ENCODE peak calls at places on chromosomes 13 and 19, in ten cellular contexts. P, R, N, J, Y, H, Q, C, L and X are unnamed samples.

GRCh38 chr13:59623516-59623915 is 540.2 kb downstream of the DIAPH3 start:
- DNase-seq in P (no peak), R (no peak), N (no peak), J (no peak), Y (no peak), H (no peak), Q (no peak), C (no peak), L (no peak), X (no peak)

GRCh38 chr13:33326246-33326645 is 40.7 kb upstream of the STARD13 start:
- DNase-seq in P (no peak), R (no peak), N (no peak), J (no peak), Y (no peak), H (no peak), Q (no peak), C (no peak), L (no peak), X (no peak)

GRCh38 chr19:46737761-46738171 is 8.1 kb upstream of the FKRP start:
- DNase-seq in P (no peak), R (no peak), N (no peak), J (no peak), Y (no peak), H (no peak), Q (no peak), C (no peak), L (no peak), X (no peak)

GRCh38 chr19:49213791-49214190 is 56.2 kb downstream of the TRPM4 start:
- DNase-seq in P (no peak), R (no peak), N (no peak), J (no peak), Y (no peak), H (no peak), Q (no peak), C (no peak), L (peak; percentile 31), X (no peak)

GRCh38 chr19:43534811-43535761 is 2.1 kb downstream of the ZNF575 start:
- DNase-seq in P (no peak), R (no peak), N (no peak), J (peak; percentile 54), Y (no peak), H (peak; percentile 73), Q (no peak), C (no peak), L (peak; percentile 66), X (peak; percentile 27)

GRCh38 chr19:56076413-56076998 is 44.6 kb downstream of the ZNF787 start:
- DNase-seq in P (no peak), R (peak; percentile 32), N (no peak), J (peak; percentile 39), Y (no peak), H (peak; percentile 73), Q (peak; percentile 37), C (peak; percentile 27), L (peak; percentile 69), X (peak; percentile 56)

GRCh38 chr19:14112809-14113385 is 4.7 kb downstream of the PRKACA start:
- DNase-seq in P (no peak), R (no peak), N (no peak), J (no peak), Y (no peak), H (no peak), Q (no peak), C (no peak), L (peak; percentile 75), X (no peak)

GRCh38 chr13:25085125-25085742 is 10.7 kb upstream of the PABPC3 start:
- DNase-seq in P (peak; percentile 10), R (no peak), N (no peak), J (peak; percentile 17), Y (no peak), H (no peak), Q (peak; percentile 13), C (peak; percentile 2), L (peak; percentile 66), X (peak; percentile 47)

GRCh38 chr19:55674459-55674840 is 576 bp upstream of the EPN1 start:
- DNase-seq in P (no peak), R (no peak), N (no peak), J (no peak), Y (no peak), H (no peak), Q (no peak), C (no peak), L (no peak), X (no peak)

GRCh38 chr19:13834308-13834790 is 39.1 kb downstream of the ZSWIM4 start:
- DNase-seq in P (no peak), R (no peak), N (no peak), J (no peak), Y (no peak), H (no peak), Q (no peak), C (no peak), L (no peak), X (peak; percentile 82)

GRCh38 chr19:46081928-46082727 is 41.3 kb upstream of the IGFL4 start:
- DNase-seq in P (no peak), R (no peak), N (no peak), J (peak; percentile 26), Y (no peak), H (no peak), Q (peak; percentile 25), C (peak; percentile 52), L (no peak), X (peak; percentile 79)

GRCh38 chr19:13579388-13580060 is 73.2 kb upstream of the CACNA1A start:
- DNase-seq in P (no peak), R (no peak), N (no peak), J (no peak), Y (no peak), H (no peak), Q (peak; percentile 96), C (no peak), L (no peak), X (peak; percentile 3)

GRCh38 chr13:33015791-33016323 is 366 bp upstream of the KL start:
- DNase-seq in P (no peak), R (no peak), N (no peak), J (no peak), Y (no peak), H (no peak), Q (no peak), C (no peak), L (no peak), X (no peak)

GRCh38 chr13:74129500-74130144 is 4.6 kb downstream of the KLF12 start:
- DNase-seq in P (no peak), R (no peak), N (no peak), J (no peak), Y (no peak), H (peak; percentile 64), Q (no peak), C (no peak), L (no peak), X (no peak)

GRCh38 chr19:58559275-58560006 is 1.0 kb upstream of the UBE2M start:
- DNase-seq in P (no peak), R (peak; percentile 77), N (peak; percentile 42), J (peak; percentile 86), Y (no peak), H (peak; percentile 90), Q (peak; percentile 86), C (no peak), L (peak; percentile 95), X (peak; percentile 96)

GRCh38 chr19:48946789-48947542 is 7.7 kb upstream of the BAX start:
- DNase-seq in P (no peak), R (no peak), N (no peak), J (no peak), Y (no peak), H (no peak), Q (no peak), C (no peak), L (no peak), X (no peak)

GRCh38 chr13:72782717-72783116 is 784 bp downstream of the PIBF1 start:
- DNase-seq in P (no peak), R (no peak), N (no peak), J (no peak), Y (no peak), H (no peak), Q (no peak), C (peak; percentile 13), L (no peak), X (peak; percentile 30)

GRCh38 chr19:18672044-18672451 is 11.4 kb upstream of the CRTC1 start:
- DNase-seq in P (no peak), R (no peak), N (no peak), J (no peak), Y (no peak), H (no peak), Q (no peak), C (no peak), L (no peak), X (no peak)

GRCh38 chr19:47274891-47275865 is 493 bp downstream of the INAFM1 start:
- DNase-seq in P (no peak), R (no peak), N (no peak), J (no peak), Y (no peak), H (no peak), Q (no peak), C (peak; percentile 23), L (peak; percentile 35), X (no peak)

GRCh38 chr13:94620286-94620896 is 18.7 kb downstream of the GPR180 start:
- DNase-seq in P (no peak), R (no peak), N (no peak), J (peak; percentile 33), Y (no peak), H (no peak), Q (no peak), C (peak; percentile 48), L (no peak), X (peak; percentile 48)

GRCh38 chr13:95073826-95074345 is 227.4 kb downstream of the ABCC4 start:
- DNase-seq in P (no peak), R (no peak), N (no peak), J (no peak), Y (no peak), H (no peak), Q (no peak), C (no peak), L (no peak), X (no peak)

GRCh38 chr13:24341439-24341838 is 32.1 kb downstream of the C1QTNF9 start:
- DNase-seq in P (no peak), R (no peak), N (no peak), J (no peak), Y (no peak), H (no peak), Q (peak; percentile 6), C (no peak), L (no peak), X (peak; percentile 26)

GRCh38 chr19:33301011-33301899 is 1.1 kb downstream of the CEBPA start:
- DNase-seq in P (no peak), R (no peak), N (no peak), J (no peak), Y (no peak), H (peak; percentile 62), Q (no peak), C (no peak), L (no peak), X (no peak)